ENCODE peak calls at places on chromosomes 4 and X, in nine cellular contexts. G, S, A, C, H, F, Q, I and N are unnamed samples.

GRCh38 chr4:24980064-24980690 is 50.6 kb downstream of the LGI2 start:
- DNase-seq in G (peak), S (peak), A (peak), C (peak), H (no peak), F (peak), Q (peak), I (peak), N (peak)

GRCh38 chr4:123340381-123340701 is 56.3 kb upstream of the SPRY1 start:
- DNase-seq in G (peak), S (no peak), A (peak), C (peak), H (no peak), F (peak), Q (peak), I (no peak), N (no peak)

GRCh38 chr4:13860126-13860525 is 232.6 kb upstream of the BOD1L1 start:
- DNase-seq in G (no peak), S (no peak), A (peak), C (no peak), H (no peak), F (peak), Q (no peak), I (no peak), N (no peak)

GRCh38 chrX:115609621-115610020 is 48.6 kb downstream of the PLS3 start:
- DNase-seq in G (no peak), S (no peak), A (no peak), C (no peak), H (no peak), F (no peak), Q (no peak), I (no peak), N (no peak)

GRCh38 chr4:185878633-185879032 is 66.6 kb upstream of the SORBS2 start:
- DNase-seq in G (no peak), S (no peak), A (no peak), C (no peak), H (no peak), F (no peak), Q (no peak), I (no peak), N (no peak)

GRCh38 chr4:122423246-122423645 is 33.3 kb downstream of the IL2 start:
- DNase-seq in G (no peak), S (no peak), A (peak), C (no peak), H (no peak), F (no peak), Q (no peak), I (no peak), N (no peak)

GRCh38 chrX:123753656-123754350 is 21.0 kb upstream of the THOC2 start:
- DNase-seq in G (no peak), S (peak), A (no peak), C (no peak), H (no peak), F (no peak), Q (no peak), I (no peak), N (no peak)

GRCh38 chrX:43939187-43939926 is 33.8 kb downstream of the NDP start:
- DNase-seq in G (no peak), S (no peak), A (peak), C (peak), H (no peak), F (peak), Q (no peak), I (no peak), N (no peak)

GRCh38 chrX:46912673-46913491 is 661 bp downstream of the JADE3 start:
- DNase-seq in G (peak), S (peak), A (peak), C (peak), H (no peak), F (peak), Q (no peak), I (peak), N (peak)

GRCh38 chr4:152321408-152321807 is 214.5 kb downstream of the FBXW7 start:
- DNase-seq in G (no peak), S (no peak), A (no peak), C (no peak), H (no peak), F (no peak), Q (no peak), I (no peak), N (no peak)

GRCh38 chr4:138977525-138977924 is 38.1 kb upstream of the NOCT start:
- DNase-seq in G (no peak), S (no peak), A (no peak), C (no peak), H (no peak), F (no peak), Q (no peak), I (no peak), N (no peak)

GRCh38 chrX:40083120-40083978 is 14.4 kb downstream of the BCOR start:
- DNase-seq in G (no peak), S (peak), A (no peak), C (no peak), H (no peak), F (no peak), Q (no peak), I (no peak), N (peak)

GRCh38 chr4:7000421-7001176 is 42.6 kb upstream of the TADA2B start:
- DNase-seq in G (no peak), S (no peak), A (no peak), C (no peak), H (no peak), F (no peak), Q (no peak), I (no peak), N (no peak)

GRCh38 chrX:130093271-130093670 is 17.0 kb downstream of the ELF4 start:
- DNase-seq in G (no peak), S (no peak), A (no peak), C (no peak), H (no peak), F (no peak), Q (no peak), I (no peak), N (no peak)

GRCh38 chrX:15242899-15243555 is 26.9 kb downstream of the ASB9 start:
- DNase-seq in G (peak), S (peak), A (peak), C (peak), H (peak), F (peak), Q (peak), I (no peak), N (peak)

GRCh38 chr4:47061435-47061834 is 30.1 kb downstream of the GABRB1 start:
- DNase-seq in G (no peak), S (no peak), A (no peak), C (peak), H (no peak), F (peak), Q (no peak), I (no peak), N (no peak)

GRCh38 chr4:40962551-40963185 is 212.9 kb downstream of the NSUN7 start:
- DNase-seq in G (no peak), S (no peak), A (peak), C (no peak), H (no peak), F (peak), Q (no peak), I (no peak), N (no peak)

GRCh38 chr4:42927946-42928345 is 35.4 kb downstream of the GRXCR1 start:
- DNase-seq in G (no peak), S (no peak), A (no peak), C (no peak), H (no peak), F (no peak), Q (no peak), I (no peak), N (no peak)

GRCh38 chrX:143536176-143536575 is 18.9 kb upstream of the SPANXN3 start:
- DNase-seq in G (no peak), S (no peak), A (no peak), C (no peak), H (no peak), F (no peak), Q (no peak), I (no peak), N (no peak)

GRCh38 chr4:4888695-4889094 is 29.2 kb downstream of the MSX1 start:
- DNase-seq in G (no peak), S (no peak), A (no peak), C (no peak), H (no peak), F (no peak), Q (no peak), I (no peak), N (no peak)

GRCh38 chrX:31190221-31190975 is 118.6 kb upstream of the FTHL17 start:
- DNase-seq in G (no peak), S (no peak), A (peak), C (no peak), H (no peak), F (peak), Q (no peak), I (no peak), N (no peak)

GRCh38 chr4:23654791-23655190 is 235.1 kb downstream of the PPARGC1A start:
- DNase-seq in G (no peak), S (no peak), A (no peak), C (no peak), H (no peak), F (peak), Q (no peak), I (no peak), N (no peak)

GRCh38 chr4:179110816-179111215 is 1668.6 kb upstream of the AGA start:
- DNase-seq in G (no peak), S (no peak), A (no peak), C (no peak), H (no peak), F (no peak), Q (no peak), I (no peak), N (no peak)

GRCh38 chr4:58688603-58689002 is 1578.4 kb upstream of the IGFBP7 start:
- DNase-seq in G (no peak), S (no peak), A (no peak), C (no peak), H (no peak), F (no peak), Q (no peak), I (no peak), N (no peak)

GRCh38 chrX:68480969-68481368 is 17.9 kb upstream of the YIPF6 start:
- DNase-seq in G (no peak), S (no peak), A (no peak), C (no peak), H (no peak), F (no peak), Q (no peak), I (no peak), N (no peak)

GRCh38 chrX:1395646-1396216 is 3.8 kb upstream of the SLC25A6 start:
- DNase-seq in G (no peak), S (no peak), A (no peak), C (no peak), H (no peak), F (no peak), Q (no peak), I (no peak), N (no peak)

GRCh38 chr4:126106658-126107057 is 791.9 kb downstream of the FAT4 start:
- DNase-seq in G (no peak), S (peak), A (no peak), C (no peak), H (no peak), F (peak), Q (no peak), I (no peak), N (no peak)
- TF ChIP-seq CTCF in G (no peak), S (peak), A (no peak), C (peak), H (peak), F (peak), Q (no peak), I (peak), N (no peak)

DNA sequence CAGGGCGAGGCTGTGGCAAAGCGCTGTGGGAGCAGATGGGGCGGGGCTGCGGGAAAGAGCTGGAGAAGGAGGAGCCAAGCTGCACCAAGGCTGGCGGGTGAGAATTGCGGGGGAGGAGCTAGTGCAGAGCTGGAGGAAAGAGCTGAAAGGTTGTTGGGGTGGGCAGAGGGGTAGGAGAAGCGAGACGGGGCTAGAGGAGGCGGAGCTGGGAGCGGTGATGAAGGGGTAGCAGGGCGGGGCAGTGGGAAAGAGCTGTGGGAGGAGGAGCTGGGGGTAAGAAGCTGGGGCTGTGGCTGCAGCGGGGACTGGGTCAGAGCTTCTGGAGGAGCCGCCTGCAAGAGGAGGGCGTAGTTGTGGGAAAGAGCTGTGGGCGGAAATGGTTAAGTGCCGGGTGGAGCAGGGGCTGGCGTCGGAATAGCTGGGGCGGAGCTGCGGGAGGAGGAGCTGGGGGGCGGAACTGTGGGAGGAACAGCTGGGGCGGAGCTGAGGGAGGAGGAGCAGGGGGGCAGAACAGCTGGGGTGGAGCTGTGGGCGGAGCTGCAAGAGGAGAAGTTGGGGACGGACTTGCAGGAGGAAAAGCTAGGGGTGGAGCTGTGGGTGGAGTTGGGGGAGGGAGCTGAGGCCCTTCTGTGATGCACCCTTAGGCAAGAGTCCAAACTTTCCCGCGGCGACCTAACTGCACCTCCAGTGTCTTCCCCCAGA is 1.9 kb upstream of the EOLA2 start:
- DNase-seq in G (peak), S (peak), A (peak), C (peak), H (peak), F (peak), Q (peak), I (peak), N (peak)
- TF ChIP-seq CTCF in G (peak), S (peak), A (peak), C (peak), H (peak), F (no peak), Q (peak), I (peak), N (no peak)

GRCh38 chrX:76420237-76420636 is 7.3 kb upstream of the MAGEE1 start:
- DNase-seq in G (no peak), S (no peak), A (no peak), C (no peak), H (no peak), F (no peak), Q (no peak), I (no peak), N (no peak)
- TF ChIP-seq CTCF in G (peak), S (no peak), A (no peak), C (no peak), H (peak), F (peak), Q (peak), I (no peak), N (no peak)

GRCh38 chrX:107738272-107738671 is 37.3 kb downstream of the TSC22D3 start:
- DNase-seq in G (no peak), S (no peak), A (no peak), C (no peak), H (no peak), F (no peak), Q (no peak), I (no peak), N (no peak)
- TF ChIP-seq CTCF in G (no peak), S (no peak), A (no peak), C (no peak), H (no peak), F (no peak), Q (no peak), I (no peak), N (no peak)

DNA sequence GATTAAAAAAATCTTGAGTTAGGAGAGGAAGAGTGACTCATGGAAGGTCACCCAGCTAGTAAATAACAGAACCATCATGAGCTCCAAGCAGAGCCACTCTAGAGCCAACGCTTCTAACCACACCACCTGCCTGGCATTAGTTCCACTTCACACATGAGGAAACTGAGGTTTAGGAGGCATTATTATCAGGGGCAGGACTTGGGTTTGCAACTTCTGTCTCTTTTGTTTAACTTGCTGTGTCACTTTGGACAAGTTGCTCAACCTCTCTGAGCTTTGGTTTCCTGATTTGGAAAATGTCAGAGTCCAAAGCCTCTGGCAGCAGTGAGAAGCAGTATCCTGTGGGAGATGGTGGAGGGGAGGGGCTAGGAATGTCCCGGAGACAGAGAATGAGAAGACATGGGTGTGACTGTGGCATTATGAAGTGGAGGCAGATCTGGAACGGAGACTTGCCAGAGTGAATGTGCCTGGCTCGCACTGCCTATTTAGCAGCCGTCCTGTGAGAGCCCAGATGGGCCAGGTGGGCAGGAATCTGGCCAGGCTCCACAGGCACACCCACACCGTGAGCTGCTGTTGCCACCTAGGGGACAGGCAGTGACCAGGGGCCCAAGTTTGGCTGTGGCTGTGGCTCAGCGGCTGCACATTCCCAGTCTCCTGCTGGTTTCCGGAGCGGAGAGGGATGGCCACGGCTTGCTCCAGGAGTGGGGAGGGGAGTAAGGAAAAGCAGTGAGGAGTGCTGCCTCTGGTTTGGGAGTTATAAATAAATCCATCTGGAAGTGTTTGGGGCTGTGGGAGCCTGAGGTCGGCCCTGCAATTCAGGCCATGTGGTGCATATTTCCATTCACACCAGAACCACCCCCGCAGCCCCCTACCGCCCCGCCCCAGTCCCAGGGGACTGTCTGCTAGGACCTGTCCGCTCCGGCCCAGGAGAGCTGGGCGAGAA is 93.4 kb downstream of the NHSL2 start:
- DNase-seq in G (no peak), S (peak), A (peak), C (no peak), H (no peak), F (peak), Q (peak), I (no peak), N (no peak)
- TF ChIP-seq CTCF in G (peak), S (peak), A (no peak), C (no peak), H (peak), F (no peak), Q (peak), I (no peak), N (no peak)